ENCODE peak calls at places on chromosomes 5 and 9, in four cellular contexts. S is Calu3, W is WERI-Rb-1, B is GM12864. X is an unnamed sample.

GRCh38 chr9:84140535-84141101 is 160.0 kb downstream of the RMI1 start:
- DNase-seq in S (peak), W (no peak), B (no peak), X (peak)

GRCh38 chr5:7364226-7364875 is 31.6 kb upstream of the ADCY2 start:
- DNase-seq in S (no peak), W (no peak), B (no peak), X (no peak)

GRCh38 chr5:26894719-26895263 is 143.6 kb downstream of the CDH9 start:
- DNase-seq in S (no peak), W (no peak), B (no peak), X (no peak)

GRCh38 chr9:91978739-91979414 is 28.8 kb upstream of the ROR2 start:
- DNase-seq in S (peak), W (peak), B (no peak), X (no peak)

GRCh38 chr9:27539479-27540441 is 10.1 kb upstream of the MOB3B start:
- DNase-seq in S (no peak), W (no peak), B (no peak), X (no peak)

GRCh38 chr5:169795311-169795710 is 158.2 kb downstream of the DOCK2 start:
- DNase-seq in S (peak), W (no peak), B (no peak), X (no peak)

GRCh38 chr5:159704160-159704559 is 212.1 kb upstream of the ADRA1B start:
- DNase-seq in S (no peak), W (no peak), B (no peak), X (no peak)

GRCh38 chr9:91515074-91515687 is 91.5 kb upstream of the NFIL3 start:
- DNase-seq in S (peak), W (no peak), B (peak), X (peak)

GRCh38 chr5:124207118-124207517 is 539.3 kb downstream of the ZNF608 start:
- DNase-seq in S (no peak), W (no peak), B (no peak), X (no peak)

GRCh38 chr9:81616141-81616540 is 73.2 kb downstream of the TLE1 start:
- DNase-seq in S (no peak), W (no peak), B (no peak), X (no peak)

GRCh38 chr9:129027224-129027684 is 877 bp downstream of the SH3GLB2 start:
- DNase-seq in S (no peak), W (no peak), B (no peak), X (no peak)

GRCh38 chr9:120235081-120235480 is 344.9 kb downstream of the CDK5RAP2 start:
- DNase-seq in S (no peak), W (no peak), B (no peak), X (no peak)

GRCh38 chr9:98913044-98913443 is 30.7 kb upstream of the COL15A1 start:
- DNase-seq in S (no peak), W (no peak), B (no peak), X (no peak)

GRCh38 chr9:37309136-37309535 is 113.4 kb upstream of the GRHPR start:
- DNase-seq in S (no peak), W (no peak), B (no peak), X (peak)

GRCh38 chr9:27329292-27329691 is 32.3 kb upstream of the EQTN start:
- DNase-seq in S (no peak), W (no peak), B (no peak), X (no peak)

GRCh38 chr5:83492331-83492730 is 20.8 kb downstream of the VCAN start:
- DNase-seq in S (no peak), W (no peak), B (no peak), X (no peak)

GRCh38 chr5:143196601-143197259 is 206.8 kb downstream of the NR3C1 start:
- DNase-seq in S (no peak), W (no peak), B (no peak), X (no peak)

GRCh38 chr5:180210961-180211760 is 2.1 kb upstream of the RASGEF1C start:
- DNase-seq in S (no peak), W (no peak), B (no peak), X (no peak)

GRCh38 chr9:80467632-80468031 is 895.9 kb downstream of the TLE4 start:
- DNase-seq in S (no peak), W (no peak), B (no peak), X (no peak)

GRCh38 chr5:68423154-68423811 is 207.7 kb downstream of the PIK3R1 start:
- DNase-seq in S (no peak), W (no peak), B (no peak), X (peak)

GRCh38 chr9:113255431-113255830 is 19.9 kb downstream of the CDC26 start:
- DNase-seq in S (no peak), W (no peak), B (no peak), X (no peak)

GRCh38 chr9:68685770-68686169 is 19.3 kb upstream of the PIP5K1B start:
- DNase-seq in S (peak), W (peak), B (peak), X (peak)

GRCh38 chr9:109064963-109065701 is 51.8 kb upstream of the CTNNAL1 start:
- DNase-seq in S (no peak), W (no peak), B (no peak), X (no peak)

GRCh38 chr9:92432972-92433548 is 8.8 kb upstream of the OMD start:
- DNase-seq in S (no peak), W (no peak), B (no peak), X (no peak)

GRCh38 chr5:96065577-96066385 is 104.1 kb upstream of the ELL2 start:
- DNase-seq in S (no peak), W (peak), B (no peak), X (no peak)

GRCh38 chr9:38309324-38310195 is 82.9 kb upstream of the ALDH1B1 start:
- DNase-seq in S (no peak), W (no peak), B (no peak), X (no peak)

GRCh38 chr5:67010684-67011409 is 185.8 kb downstream of the CD180 start:
- DNase-seq in S (no peak), W (no peak), B (no peak), X (no peak)

GRCh38 chr5:180486636-180487149 is 7.5 kb upstream of the CNOT6 start:
- DNase-seq in S (no peak), W (no peak), B (no peak), X (no peak)

GRCh38 chr9:133708770-133709611 is 29.2 kb downstream of the SARDH start:
- DNase-seq in S (no peak), W (peak), B (no peak), X (peak)

GRCh38 chr5:80659111-80659510 is 4.3 kb upstream of the DHFR start:
- DNase-seq in S (no peak), W (no peak), B (no peak), X (no peak)

GRCh38 chr9:33159058-33159759 is 7.9 kb downstream of the B4GALT1 start:
- DNase-seq in S (no peak), W (no peak), B (no peak), X (no peak)

GRCh38 chr5:29568028-29568427 is 1625.5 kb upstream of the CDH6 start:
- DNase-seq in S (no peak), W (no peak), B (no peak), X (no peak)

GRCh38 chr5:89755024-89755423 is 654.5 kb downstream of the CETN3 start:
- DNase-seq in S (no peak), W (no peak), B (no peak), X (no peak)

GRCh38 chr9:122572456-122572855 is 10.7 kb downstream of the OR1L8 start:
- DNase-seq in S (no peak), W (no peak), B (no peak), X (no peak)

GRCh38 chr9:94554439-94555331 is at the start of gene PCAT7:
- DNase-seq in S (peak), W (peak), B (peak), X (peak)

GRCh38 chr5:71932649-71933338 is 174.5 kb upstream of the MAP1B start:
- DNase-seq in S (peak), W (no peak), B (no peak), X (no peak)

GRCh38 chr5:178293400-178293799 is 60.8 kb upstream of the PHYKPL start:
- DNase-seq in S (no peak), W (no peak), B (no peak), X (no peak)

GRCh38 chr5:127878174-127878750 is 175.1 kb downstream of the CCDC192 start:
- DNase-seq in S (peak), W (peak), B (no peak), X (peak)
- TF ChIP-seq CTCF in S (peak), W (peak), B (peak), X (peak)

GRCh38 chr9:124870723-124871122 is 8.8 kb downstream of the ARPC5L start:
- DNase-seq in S (no peak), W (no peak), B (no peak), X (no peak)

GRCh38 chr9:124869986-124870560 is 8.1 kb downstream of the ARPC5L start:
- DNase-seq in S (no peak), W (peak), B (peak), X (peak)

GRCh38 chr9:124871156-124871561 is 9.2 kb downstream of the ARPC5L start:
- DNase-seq in S (no peak), W (no peak), B (no peak), X (no peak)

GRCh38 chr9:124869466-124869985 is 7.6 kb downstream of the ARPC5L start:
- DNase-seq in S (no peak), W (peak), B (no peak), X (no peak)

DNA sequence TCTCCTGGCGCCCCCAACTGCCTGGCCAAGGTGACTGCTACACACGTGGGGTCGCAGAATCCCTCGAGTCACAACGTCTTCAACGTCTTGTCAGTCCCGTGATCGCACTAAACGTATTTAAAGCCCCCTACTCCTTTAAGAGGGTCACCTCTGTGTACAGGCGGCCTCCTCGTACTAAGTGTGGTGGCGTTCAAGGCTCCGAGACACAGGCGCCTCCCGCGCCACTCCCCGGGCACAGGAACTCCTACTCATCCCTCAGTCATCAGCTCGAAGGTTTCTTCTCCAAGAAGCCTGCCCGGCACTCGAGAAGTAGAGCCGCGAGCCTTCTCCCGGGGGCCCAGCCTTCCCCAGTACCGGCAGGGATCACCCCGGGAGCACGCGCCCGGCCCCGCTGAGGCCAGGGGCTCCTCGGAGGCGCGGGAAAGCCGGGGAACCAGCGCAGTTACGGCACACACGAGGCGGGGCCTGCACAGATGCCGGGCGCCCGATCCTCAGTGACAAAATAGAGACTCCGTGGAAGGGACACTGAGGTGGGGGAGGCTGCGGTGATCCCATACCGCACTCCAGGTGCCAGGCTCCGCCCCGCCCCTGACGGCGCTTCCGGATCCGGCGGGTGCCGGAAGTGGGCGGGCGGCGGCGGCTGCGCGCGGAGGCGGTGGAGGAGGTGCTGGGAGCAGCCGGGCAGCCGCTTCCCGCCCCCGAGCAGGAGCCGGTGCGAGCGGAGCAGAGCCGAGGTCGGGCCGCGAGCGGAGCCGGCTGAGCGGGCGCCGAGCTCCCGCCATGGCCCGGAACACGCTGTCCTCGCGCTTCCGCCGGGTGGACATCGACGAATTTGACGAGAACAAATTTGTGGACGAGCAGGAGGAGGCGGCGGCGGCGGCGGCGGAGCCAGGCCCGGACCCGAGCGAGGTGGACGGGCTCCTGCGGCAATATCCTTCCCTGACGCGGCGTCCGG is 6.9 kb downstream of the ARPC5L start:
- DNase-seq in S (peak), W (peak), B (no peak), X (peak)
- TF ChIP-seq CTCF in S (no peak), W (peak), B (peak), X (peak)

GRCh38 chr5:138702166-138702826 is 50.9 kb upstream of the CTNNA1 start:
- DNase-seq in S (no peak), W (peak), B (no peak), X (no peak)
- TF ChIP-seq CTCF in S (no peak), W (peak), B (no peak), X (no peak)

DNA sequence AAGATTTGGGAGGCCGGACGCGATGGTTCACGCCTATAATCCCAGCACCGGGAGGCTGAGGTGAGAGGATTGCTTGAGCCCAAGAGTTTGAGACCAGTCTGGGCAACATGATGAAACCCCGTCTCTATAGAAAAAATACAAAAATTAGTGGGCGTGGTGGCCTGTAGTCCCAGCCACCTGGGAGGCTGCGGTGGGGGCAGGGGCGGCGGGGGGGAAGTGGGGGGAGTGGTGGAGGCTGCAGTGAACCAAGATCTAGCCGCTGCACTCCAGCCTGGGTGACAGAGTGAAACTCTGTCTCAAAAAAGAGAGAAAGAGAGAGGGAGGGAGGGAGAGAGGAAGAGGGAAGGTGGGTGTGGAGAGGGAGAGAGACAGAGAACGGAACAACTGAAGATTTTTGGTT is 4.9 kb upstream of the RPL26L1 start:
- DNase-seq in S (no peak), W (no peak), B (no peak), X (no peak)
- TF ChIP-seq CTCF in S (no peak), W (no peak), B (no peak), X (no peak)

DNA sequence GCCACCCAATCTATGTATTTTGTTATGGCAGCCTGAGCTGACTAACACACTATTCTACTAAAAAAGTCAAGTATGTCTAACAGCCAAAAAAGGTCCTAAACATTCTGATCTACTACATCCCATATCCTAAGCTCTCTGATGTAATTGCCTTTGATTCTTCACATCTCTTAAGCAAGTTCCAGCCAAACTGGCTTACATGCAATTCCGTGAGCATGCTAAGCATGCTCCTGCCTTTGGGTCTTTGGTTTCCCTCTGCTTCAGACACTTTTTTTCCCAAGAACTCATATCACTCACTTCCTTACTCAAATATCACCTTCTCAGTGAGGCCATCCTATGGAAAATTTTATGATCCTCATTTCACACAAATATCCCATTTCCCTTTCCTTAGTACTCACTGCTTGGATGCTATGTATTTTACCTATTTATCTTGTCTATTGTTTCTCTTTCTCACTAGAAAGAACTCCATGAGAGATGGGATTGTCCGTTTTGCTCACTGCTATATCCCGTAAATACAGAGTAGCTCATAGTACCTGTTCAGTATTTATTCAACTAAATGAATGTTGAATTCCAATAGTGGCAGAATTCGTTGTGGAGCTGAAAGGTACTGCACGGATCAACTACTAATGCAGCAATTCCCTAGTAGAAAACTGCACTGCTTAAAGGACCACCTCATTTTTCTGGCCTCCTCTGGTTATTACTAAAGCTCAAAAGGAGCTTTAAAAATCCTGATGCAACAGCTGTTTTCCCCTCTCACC is 2.3 kb upstream of the SLC12A2 start:
- DNase-seq in S (no peak), W (no peak), B (no peak), X (no peak)
- TF ChIP-seq CTCF in S (peak), W (no peak), B (peak), X (no peak)